ENCODE peak calls at places on chromosome X, in four cellular contexts. G is NCI-H2029; M is CD4-positive, alpha-beta memory T cell; X is CD8-positive, alpha-beta T cell. W is an unnamed sample.

GRCh38 chrX:124406294-124407013 is 60.1 kb downstream of the SH2D1A start:
- DNase-seq in M (peak), X (peak), G (peak), W (peak)

GRCh38 chrX:15616531-15616930 is 15.8 kb upstream of the ACE2 start:
- DNase-seq in G (no peak), X (no peak), M (no peak), W (no peak)

GRCh38 chrX:50068293-50068568 is 132.6 kb downstream of the AKAP4 start:
- DNase-seq in G (no peak), X (no peak), M (no peak), W (no peak)

GRCh38 chrX:130055899-130056298 is 54.4 kb downstream of the ELF4 start:
- DNase-seq in M (no peak), G (no peak), X (no peak), W (no peak)

GRCh38 chrX:115584715-115585114 is 23.7 kb downstream of the PLS3 start:
- DNase-seq in M (no peak), G (no peak), X (no peak), W (no peak)

GRCh38 chrX:37825225-37825842 is 22.0 kb downstream of the DYNLT3 start:
- DNase-seq in M (peak), X (peak), G (peak), W (no peak)

GRCh38 chrX:24395775-24396174 is 35.3 kb downstream of the SUPT20HL1 start:
- DNase-seq in X (peak), G (peak), M (peak), W (peak)

GRCh38 chrX:47840106-47840505 is 3.4 kb downstream of the ZNF81 start:
- DNase-seq in G (no peak), M (no peak), X (no peak), W (no peak)

GRCh38 chrX:108097380-108097779 is 5.8 kb downstream of the ATG4A start:
- DNase-seq in M (no peak), G (no peak), X (no peak), W (no peak)

GRCh38 chrX:23660766-23661132 is 6.5 kb upstream of the PRDX4 start:
- DNase-seq in M (no peak), X (no peak), G (no peak), W (no peak)

GRCh38 chrX:16552546-16552945 is 97.4 kb upstream of the S100G start:
- DNase-seq in X (no peak), G (no peak), M (no peak), W (no peak)

GRCh38 chrX:44949125-44949524 is 76.1 kb downstream of the KDM6A start:
- DNase-seq in M (no peak), X (no peak), G (no peak), W (no peak)

GRCh38 chrX:13144927-13145659 is 100.7 kb upstream of the FAM9C start:
- DNase-seq in X (no peak), M (no peak), G (no peak), W (no peak)

GRCh38 chrX:16212436-16212835 is 45.2 kb downstream of the MAGEB17 start:
- DNase-seq in G (no peak), M (no peak), X (no peak), W (peak)

GRCh38 chrX:21883258-21883657 is 27.5 kb downstream of the YY2 start:
- DNase-seq in X (no peak), G (no peak), M (no peak), W (no peak)

GRCh38 chrX:57366430-57366829 is 79.9 kb downstream of the FAAH2 start:
- DNase-seq in G (no peak), M (peak), X (no peak), W (no peak)

GRCh38 chrX:29225670-29226069 is 638.4 kb downstream of the IL1RAPL1 start:
- DNase-seq in M (no peak), G (no peak), X (no peak), W (no peak)

GRCh38 chrX:106716004-106716403 is 10.5 kb upstream of the RNF128 start:
- DNase-seq in X (no peak), M (no peak), G (no peak), W (no peak)

GRCh38 chrX:49225858-49226257 is 7.3 kb downstream of the CACNA1F start:
- DNase-seq in X (no peak), M (no peak), G (no peak), W (no peak)

GRCh38 chrX:150770623-150771022 is 77.4 kb downstream of the MTMR1 start:
- DNase-seq in M (no peak), X (no peak), G (no peak), W (no peak)

GRCh38 chrX:41518127-41518840 is 71.1 kb downstream of the NYX start:
- DNase-seq in M (no peak), X (no peak), G (no peak), W (no peak)

GRCh38 chrX:119734897-119735339 is 23.5 kb upstream of the SOWAHD start:
- DNase-seq in M (no peak), G (peak), X (no peak), W (peak)

GRCh38 chrX:16528620-16529019 is 121.3 kb upstream of the S100G start:
- DNase-seq in G (no peak), M (peak), X (peak), W (no peak)

GRCh38 chrX:53287493-53288138 is 6.2 kb upstream of the IQSEC2 start:
- DNase-seq in G (peak), M (peak), X (peak), W (no peak)

GRCh38 chrX:119190736-119191282 is 45.3 kb upstream of the PGRMC1 start:
- DNase-seq in G (no peak), X (no peak), M (no peak), W (no peak)

GRCh38 chrX:154603438-154604430 is 15.3 kb downstream of the CTAG1B start:
- DNase-seq in G (no peak), M (no peak), X (no peak), W (peak)

GRCh38 chrX:445727-446126 is 59.0 kb upstream of the PPP2R3B start:
- DNase-seq in X (no peak), M (no peak), G (no peak), W (no peak)

GRCh38 chrX:11836284-11836683 is 78.2 kb downstream of the MSL3 start:
- DNase-seq in G (no peak), M (no peak), X (no peak), W (no peak)

GRCh38 chrX:75746891-75747639 is 38.0 kb downstream of the MAGEE2 start:
- DNase-seq in X (peak), G (peak), M (peak), W (no peak)

GRCh38 chrX:150968862-150969720 is 14.0 kb upstream of the HMGB3 start:
- DNase-seq in G (no peak), M (no peak), X (no peak), W (no peak)